ENCODE peak calls at places on chromosomes 16 and 17, in four cellular contexts. N, O, I and X are unnamed samples.

GRCh38 chr17:45298546-45299285 is 18.1 kb downstream of the MAP3K14 start:
- DNase-seq in N (no peak), I (no peak), O (no peak), X (no peak)

GRCh38 chr16:49411121-49411970 is 37.7 kb downstream of the C16orf78 start:
- DNase-seq in I (no peak), N (no peak), O (no peak), X (no peak)

GRCh38 chr16:3948378-3948995 is 68.0 kb upstream of the CREBBP start:
- DNase-seq in O (no peak), I (no peak), N (no peak), X (no peak)

GRCh38 chr17:42111901-42112551 is 488 bp downstream of the DHX58 start:
- DNase-seq in O (no peak), N (no peak), I (no peak), X (no peak)

GRCh38 chr17:17533901-17534441 is 37.8 kb upstream of the RASD1 start:
- DNase-seq in N (peak; percentile 42), O (peak; percentile 100), I (no peak), X (no peak)

GRCh38 chr17:59492091-59492451 is 73.3 kb upstream of the DHX40 start:
- DNase-seq in N (no peak), I (no peak), O (no peak), X (no peak)

GRCh38 chr16:68756250-68757051 is 19.4 kb downstream of the CDH1 start:
- DNase-seq in N (no peak), O (no peak), I (no peak), X (no peak)

GRCh38 chr17:31388770-31389672 is 2.5 kb upstream of the RAB11FIP4 start:
- DNase-seq in I (peak; percentile 69), N (peak; percentile 82), O (no peak), X (peak; percentile 68)

GRCh38 chr17:17853811-17854527 is 17.2 kb upstream of the SREBF1 start:
- DNase-seq in I (no peak), N (no peak), O (no peak), X (no peak)

GRCh38 chr16:83344014-83344413 is 463.8 kb upstream of the HSBP1 start:
- DNase-seq in I (no peak), N (no peak), O (no peak), X (no peak)

GRCh38 chr16:53865492-53865863 is 161.5 kb downstream of the FTO start:
- DNase-seq in O (no peak), N (peak; percentile 3), I (peak; percentile 13), X (no peak)

GRCh38 chr17:40564883-40565744 is at the start of gene CCR7:
- DNase-seq in O (no peak), N (no peak), I (peak; percentile 51), X (no peak)

GRCh38 chr17:72297326-72298115 is 176.7 kb downstream of the SOX9 start:
- DNase-seq in N (peak; percentile 59), O (no peak), I (no peak), X (no peak)

GRCh38 chr17:33091271-33091670 is 99.6 kb downstream of the SPACA3 start:
- DNase-seq in O (no peak), N (no peak), I (no peak), X (no peak)

GRCh38 chr17:51745993-51746392 is 412.5 kb downstream of the CA10 start:
- DNase-seq in O (no peak), N (no peak), I (no peak), X (no peak)

GRCh38 chr17:43636446-43636845 is 25.3 kb downstream of the MEOX1 start:
- DNase-seq in O (no peak), I (no peak), N (no peak), X (no peak)

GRCh38 chr16:86512301-86512859 is 2.1 kb downstream of the FOXF1 start:
- DNase-seq in O (no peak), N (no peak), I (no peak), X (no peak)

GRCh38 chr17:67863624-67864247 is 38.4 kb downstream of the BPTF start:
- DNase-seq in O (no peak), N (no peak), I (no peak), X (no peak)

GRCh38 chr16:14502932-14503741 is 126.9 kb downstream of the PARN start:
- DNase-seq in I (no peak), O (no peak), N (no peak), X (no peak)

GRCh38 chr16:31083081-31083480 is 5.7 kb downstream of the PRSS53 start:
- DNase-seq in O (no peak), I (peak; percentile 20), N (no peak), X (no peak)

DNA sequence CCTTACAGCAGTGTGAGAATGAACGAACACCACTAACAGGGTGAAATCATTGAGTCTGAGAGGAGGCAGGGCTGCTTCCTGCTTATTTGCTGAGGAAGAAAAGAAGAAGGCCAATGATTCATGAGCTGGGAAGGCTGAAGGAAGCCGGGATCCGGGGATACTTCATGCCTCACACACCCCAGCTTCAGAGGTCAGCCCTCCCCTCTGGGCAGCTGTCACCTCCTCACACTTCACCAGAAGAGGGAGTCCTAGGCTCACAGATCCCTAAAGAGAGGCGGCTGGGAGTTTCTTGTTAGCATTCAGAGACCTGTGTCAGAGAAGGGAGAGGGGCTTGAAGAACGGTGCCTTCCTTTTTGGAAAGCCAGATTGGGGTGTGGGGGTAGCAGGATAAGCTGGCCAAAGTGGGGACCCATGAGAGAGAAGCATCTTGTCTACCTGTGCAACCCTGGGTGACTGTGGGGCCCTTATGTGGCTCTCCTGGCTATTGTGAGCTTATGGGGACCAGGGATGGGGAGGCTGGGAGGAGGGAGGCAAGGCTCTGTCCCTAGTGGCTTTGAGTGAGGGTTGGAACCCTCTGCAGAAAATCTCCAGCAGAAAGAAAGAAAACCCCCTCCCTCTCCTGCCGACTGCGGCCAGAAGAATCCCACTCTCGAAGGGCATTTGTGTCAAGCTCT is 94.6 kb downstream of the RGS9 start:
- DNase-seq in O (peak; percentile 70), I (peak; percentile 77), N (peak; percentile 94), X (peak; percentile 73)
- TF ChIP-seq NR3C1 in O (no peak), I (no peak), N (no peak), X (no peak)

GRCh38 chr17:55895112-55895759 is 144.4 kb downstream of the PCTP start:
- DNase-seq in N (no peak), O (no peak), I (no peak), X (no peak)
- TF ChIP-seq NR3C1 in N (no peak), O (no peak), I (no peak), X (no peak)

GRCh38 chr16:84949776-84950436 is 61.4 kb downstream of the ZDHHC7 start:
- DNase-seq in O (no peak), I (no peak), N (no peak), X (no peak)

GRCh38 chr16:84943620-84944019 is 67.7 kb downstream of the ZDHHC7 start:
- DNase-seq in I (no peak), O (no peak), N (no peak), X (no peak)

GRCh38 chr16:84948855-84949610 is 62.3 kb downstream of the ZDHHC7 start:
- DNase-seq in I (no peak), N (no peak), O (no peak), X (no peak)

GRCh38 chr16:84947996-84948854 is 63.1 kb downstream of the ZDHHC7 start:
- DNase-seq in O (no peak), N (no peak), I (no peak), X (no peak)

GRCh38 chr16:84947022-84947421 is 64.3 kb downstream of the ZDHHC7 start:
- DNase-seq in N (no peak), O (no peak), I (no peak), X (no peak)
- TF ChIP-seq NR3C1 in N (no peak), O (no peak), I (no peak), X (no peak)

GRCh38 chr16:89530401-89531381 is 22.5 kb downstream of the SPG7 start:
- DNase-seq in I (no peak), O (no peak), N (no peak), X (no peak)
- TF ChIP-seq NR3C1 in I (no peak), O (no peak), N (no peak), X (no peak)

DNA sequence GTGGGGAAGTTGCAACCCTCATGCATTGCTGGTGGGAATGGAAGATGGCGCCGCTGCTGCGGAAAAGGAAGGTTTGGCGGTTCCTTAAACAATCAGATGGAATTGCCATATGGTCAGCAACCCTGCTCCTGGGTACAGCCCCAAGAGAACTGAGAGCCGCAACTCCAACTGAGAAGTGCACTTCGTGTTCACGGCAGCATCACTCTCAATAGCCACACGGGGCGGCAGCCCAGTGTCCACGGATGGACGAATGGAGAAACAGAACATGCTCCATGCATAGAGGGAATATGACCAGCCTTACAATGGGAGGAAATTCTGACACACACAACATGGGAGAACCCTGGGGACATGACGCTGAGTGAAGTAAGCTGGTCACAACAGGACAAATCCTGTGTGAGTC is 193.3 kb downstream of the RBFOX3 start:
- DNase-seq in O (no peak), N (no peak), I (no peak), X (no peak)
- TF ChIP-seq NR3C1 in O (no peak), N (no peak), I (no peak), X (no peak)

GRCh38 chr16:12458591-12459400 is 344.9 kb downstream of the CPPED1 start:
- DNase-seq in N (no peak), I (no peak), O (no peak), X (no peak)

GRCh38 chr16:12458051-12458450 is 345.6 kb downstream of the CPPED1 start:
- DNase-seq in N (no peak), I (no peak), O (no peak), X (no peak)

GRCh38 chr16:12459993-12460392 is 343.7 kb downstream of the CPPED1 start:
- DNase-seq in O (no peak), N (no peak), I (no peak), X (no peak)

GRCh38 chr16:12461201-12461600 is 342.5 kb downstream of the CPPED1 start:
- DNase-seq in N (no peak), O (no peak), I (no peak), X (no peak)

DNA sequence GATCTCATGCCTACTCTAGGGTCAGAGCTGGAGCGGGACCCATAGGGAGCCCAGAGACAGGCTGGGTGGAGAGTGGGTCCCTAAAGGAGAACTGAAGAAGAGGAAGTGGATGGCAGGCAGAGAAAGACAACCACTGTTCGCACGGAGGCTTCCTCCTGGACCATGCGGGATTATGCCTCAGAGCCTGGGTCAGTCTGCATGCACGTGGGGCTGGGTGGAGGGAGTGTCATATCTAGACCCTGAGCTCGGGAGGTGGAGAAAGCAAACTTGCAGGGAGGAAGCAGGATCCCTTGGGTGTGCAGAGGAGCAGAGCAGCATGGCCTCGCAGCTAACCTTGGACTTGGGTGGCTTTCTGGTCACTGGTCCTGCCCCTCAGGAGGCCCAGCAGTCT is 344.3 kb downstream of the CPPED1 start:
- DNase-seq in N (no peak), O (no peak), I (no peak), X (no peak)
- TF ChIP-seq NR3C1 in N (no peak), O (no peak), I (no peak), X (no peak)

GRCh38 chr17:49707608-49708514 is at the start of gene SLC35B1:
- DNase-seq in N (peak; percentile 100), I (peak; percentile 96), O (peak; percentile 99), X (peak; percentile 99)

GRCh38 chr17:49703557-49704277 is 4.0 kb downstream of the SLC35B1 start:
- DNase-seq in O (peak; percentile 90), I (no peak), N (peak; percentile 72), X (peak; percentile 25)

GRCh38 chr17:49705254-49705653 is 2.5 kb downstream of the SLC35B1 start:
- DNase-seq in I (no peak), O (no peak), N (no peak), X (no peak)

GRCh38 chr17:49708515-49709161 is 874 bp upstream of the SLC35B1 start:
- DNase-seq in I (peak; percentile 57), N (no peak), O (no peak), X (no peak)

DNA sequence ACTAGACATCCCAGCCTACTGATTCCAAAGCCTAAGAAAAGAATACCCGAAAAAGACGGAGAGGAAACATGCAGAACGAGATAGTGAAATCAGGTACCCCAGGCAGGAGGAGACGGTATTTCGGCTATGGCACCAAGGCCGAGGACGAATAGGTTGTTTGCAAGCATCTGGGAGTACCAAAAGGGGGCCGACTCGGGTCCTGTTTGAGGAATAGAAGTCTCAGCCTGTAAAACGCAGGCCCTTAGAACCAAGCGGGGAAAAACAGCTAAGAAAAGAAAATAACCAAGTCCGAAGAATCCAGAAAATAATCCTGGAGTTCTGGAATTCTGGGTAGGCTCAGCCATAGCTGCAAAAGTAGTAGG is 537 bp downstream of the SLC35B1 start:
- DNase-seq in N (peak; percentile 36), I (no peak), O (no peak), X (no peak)
- TF ChIP-seq NR3C1 in N (no peak), I (no peak), O (no peak), X (no peak)